ENCODE peak calls at places on chromosome 16, in seven cellular contexts. V is AG08395; L is activated T-helper 1 cell treated with Interleukin-2 at 50 U/mL for 16 hours; D is fibroblast of the aortic adventitia; B is stimulated activated CD4-positive, alpha-beta T cell treated with anti-CD3 and anti-CD28 coated beads, Interleukin-15, amount 100 ng/mL, for 1 hour; P is activated CD4-positive, CD25-positive, alpha-beta regulatory T cell treated with anti-CD3 and anti-CD28 coated beads, Interleukin-2, amount 50 U/mL, for 16 hours; M is stimulated activated CD8-positive, alpha-beta memory T cell treated with anti-CD3 and anti-CD28 coated beads, Interleukin-4, amount 100 ng/mL, for 1 hour. W is an unnamed sample.

GRCh38 chr16:86824751-86825310 is 246.5 kb downstream of the FOXL1 start:
- DNase-seq in V (no peak), L (no peak), D (no peak), B (no peak), P (no peak), M (no peak), W (no peak)

GRCh38 chr16:81401035-81401950 is 43.3 kb upstream of the CMIP start:
- DNase-seq in V (peak), L (no peak), D (peak), B (no peak), P (no peak), M (no peak), W (peak)

GRCh38 chr16:79994413-79994812 is 393.9 kb upstream of the MAF start:
- DNase-seq in V (no peak), L (no peak), D (no peak), B (no peak), P (no peak), M (no peak), W (no peak)

GRCh38 chr16:10969615-10970014 is 25.3 kb downstream of the CLEC16A start:
- DNase-seq in V (no peak), L (no peak), D (no peak), B (no peak), P (no peak), M (no peak), W (no peak)

GRCh38 chr16:68778551-68779231 is 41.6 kb downstream of the CDH1 start:
- DNase-seq in V (no peak), L (no peak), D (no peak), B (no peak), P (no peak), M (no peak), W (no peak)

GRCh38 chr16:70767377-70768204 is 33.4 kb downstream of the VAC14 start:
- DNase-seq in V (no peak), L (no peak), D (peak), B (no peak), P (no peak), M (no peak), W (no peak)

GRCh38 chr16:31099860-31100638 is 5.5 kb upstream of the VKORC1 start:
- DNase-seq in V (no peak), L (no peak), D (peak), B (no peak), P (no peak), M (no peak), W (no peak)

GRCh38 chr16:6663668-6664067 is 669.0 kb upstream of the RBFOX1 start:
- DNase-seq in V (no peak), L (no peak), D (no peak), B (no peak), P (no peak), M (no peak), W (no peak)

GRCh38 chr16:19033761-19034160 is 33.7 kb upstream of the COQ7 start:
- DNase-seq in V (no peak), L (no peak), D (no peak), B (no peak), P (no peak), M (no peak), W (no peak)

GRCh38 chr16:2752850-2753522 is 548 bp downstream of the SRRM2 start:
- DNase-seq in V (peak), L (peak), D (peak), B (no peak), P (no peak), M (peak), W (peak)

GRCh38 chr16:58399718-58400633 is 7.7 kb downstream of the GINS3 start:
- DNase-seq in V (no peak), L (no peak), D (no peak), B (no peak), P (no peak), M (no peak), W (no peak)

GRCh38 chr16:24041834-24042631 is 206.2 kb downstream of the PRKCB start:
- DNase-seq in V (peak), L (peak), D (peak), B (peak), P (peak), M (peak), W (peak)

GRCh38 chr16:86882586-86883280 is 304.4 kb downstream of the FOXL1 start:
- DNase-seq in V (peak), L (no peak), D (peak), B (no peak), P (no peak), M (no peak), W (peak)

GRCh38 chr16:19366384-19366783 is 51.3 kb upstream of the TMC5 start:
- DNase-seq in V (no peak), L (no peak), D (no peak), B (no peak), P (no peak), M (no peak), W (no peak)

GRCh38 chr16:76946879-76947278 is 244.1 kb upstream of the MON1B start:
- DNase-seq in V (peak), L (no peak), D (peak), B (no peak), P (no peak), M (no peak), W (peak)

GRCh38 chr16:9469512-9469911 is 378.1 kb downstream of the HAPSTR1 start:
- DNase-seq in V (no peak), L (no peak), D (no peak), B (no peak), P (no peak), M (no peak), W (no peak)

GRCh38 chr16:65546353-65546791 is 424.5 kb upstream of the CDH11 start:
- DNase-seq in V (peak), L (no peak), D (peak), B (no peak), P (no peak), M (no peak), W (no peak)

GRCh38 chr16:64626771-64627170 is 495.1 kb downstream of the CDH11 start:
- DNase-seq in V (no peak), L (no peak), D (peak), B (no peak), P (no peak), M (no peak), W (no peak)

GRCh38 chr16:27154573-27155521 is 48.5 kb upstream of the KDM8 start:
- DNase-seq in V (peak), L (peak), D (peak), B (peak), P (peak), M (peak), W (no peak)

GRCh38 chr16:51383909-51384308 is 232.8 kb upstream of the SALL1 start:
- DNase-seq in V (no peak), L (no peak), D (no peak), B (no peak), P (no peak), M (no peak), W (no peak)

GRCh38 chr16:69494993-69495392 is 70.6 kb downstream of the CYB5B start:
- DNase-seq in V (no peak), L (no peak), D (no peak), B (no peak), P (no peak), M (no peak), W (no peak)

GRCh38 chr16:57255686-57256415 is 10.8 kb downstream of the ARL2BP start:
- DNase-seq in V (no peak), L (no peak), D (no peak), B (no peak), P (no peak), M (no peak), W (no peak)

GRCh38 chr16:21646721-21647561 is 5.5 kb downstream of the IGSF6 start:
- DNase-seq in V (no peak), L (peak), D (no peak), B (peak), P (peak), M (peak), W (no peak)

GRCh38 chr16:88309905-88310259 is 72.9 kb upstream of the ZNF469 start:
- DNase-seq in V (no peak), L (no peak), D (no peak), B (no peak), P (no peak), M (no peak), W (no peak)

W was measured in GM04504.